ENCODE peak calls at places on chromosomes 1 and 21, in eight cellular contexts. One of them, this sample, is unnamed.

GRCh38 chr1:227728059-227728891 is 6.8 kb downstream of the JMJD4 start:
- DNase-seq in DMS153: peak; percentile 77
- DNase-seq in HEK293T: peak; percentile 90
- DNase-seq in mesendoderm: peak; percentile 83
- DNase-seq in immature natural killer cell: peak; percentile 26
- DNase-seq in left ventricle myocardium superior: peak; percentile 87
- DNase-seq in RWPE1: peak; percentile 95
- DNase-seq in nephron progenitor cell: peak; percentile 85
- DNase-seq in this sample: peak; percentile 34

GRCh38 chr1:84083321-84083720 is 60.8 kb upstream of the PRKACB start:
- DNase-seq in nephron progenitor cell: no peak
- DNase-seq in immature natural killer cell: no peak
- DNase-seq in mesendoderm: no peak
- DNase-seq in HEK293T: no peak
- DNase-seq in DMS153: no peak
- DNase-seq in left ventricle myocardium superior: no peak
- DNase-seq in RWPE1: no peak
- DNase-seq in this sample: no peak

GRCh38 chr21:45837936-45838335 is 143.6 kb upstream of the COL6A1 start:
- DNase-seq in HEK293T: no peak
- DNase-seq in RWPE1: no peak
- DNase-seq in mesendoderm: no peak
- DNase-seq in left ventricle myocardium superior: no peak
- DNase-seq in immature natural killer cell: no peak
- DNase-seq in DMS153: no peak
- DNase-seq in nephron progenitor cell: no peak
- DNase-seq in this sample: no peak

GRCh38 chr1:157878059-157878458 is 36.5 kb upstream of the CD5L start:
- DNase-seq in mesendoderm: peak; percentile 77
- DNase-seq in HEK293T: peak; percentile 46
- DNase-seq in nephron progenitor cell: no peak
- DNase-seq in DMS153: peak; percentile 37
- DNase-seq in RWPE1: peak; percentile 33
- DNase-seq in immature natural killer cell: no peak
- DNase-seq in left ventricle myocardium superior: no peak
- DNase-seq in this sample: no peak

GRCh38 chr1:1782399-1783221 is 4.3 kb upstream of the NADK start:
- DNase-seq in HEK293T: no peak
- DNase-seq in immature natural killer cell: peak; percentile 33
- DNase-seq in nephron progenitor cell: no peak
- DNase-seq in DMS153: peak; percentile 91
- DNase-seq in RWPE1: peak; percentile 64
- DNase-seq in left ventricle myocardium superior: peak; percentile 69
- DNase-seq in mesendoderm: peak; percentile 68
- DNase-seq in this sample: no peak

GRCh38 chr1:64962447-64962846 is 3.9 kb downstream of the JAK1 start:
- DNase-seq in RWPE1: no peak
- DNase-seq in left ventricle myocardium superior: no peak
- DNase-seq in mesendoderm: no peak
- DNase-seq in immature natural killer cell: peak; percentile 41
- DNase-seq in DMS153: no peak
- DNase-seq in HEK293T: no peak
- DNase-seq in nephron progenitor cell: no peak
- DNase-seq in this sample: no peak

GRCh38 chr1:180286417-180286816 is 56.4 kb downstream of the LHX4 start:
- DNase-seq in mesendoderm: no peak
- DNase-seq in left ventricle myocardium superior: no peak
- DNase-seq in HEK293T: no peak
- DNase-seq in DMS153: no peak
- DNase-seq in nephron progenitor cell: no peak
- DNase-seq in immature natural killer cell: no peak
- DNase-seq in RWPE1: no peak
- DNase-seq in this sample: no peak

GRCh38 chr1:9655127-9655723 is 3.7 kb downstream of the PIK3CD start:
- DNase-seq in RWPE1: no peak
- DNase-seq in immature natural killer cell: peak; percentile 66
- DNase-seq in mesendoderm: no peak
- DNase-seq in HEK293T: no peak
- DNase-seq in nephron progenitor cell: no peak
- DNase-seq in DMS153: no peak
- DNase-seq in left ventricle myocardium superior: no peak
- DNase-seq in this sample: no peak

GRCh38 chr1:36224537-36225297 is 474 bp downstream of the THRAP3 start:
- DNase-seq in immature natural killer cell: no peak
- DNase-seq in left ventricle myocardium superior: no peak
- DNase-seq in HEK293T: peak; percentile 78
- DNase-seq in DMS153: peak; percentile 78
- DNase-seq in mesendoderm: peak; percentile 95
- DNase-seq in nephron progenitor cell: peak; percentile 76
- DNase-seq in RWPE1: peak; percentile 91
- DNase-seq in this sample: peak; percentile 67

GRCh38 chr1:223248787-223249175 is 105.7 kb upstream of the TLR5 start:
- DNase-seq in HEK293T: no peak
- DNase-seq in mesendoderm: no peak
- DNase-seq in RWPE1: no peak
- DNase-seq in immature natural killer cell: peak; percentile 50
- DNase-seq in left ventricle myocardium superior: no peak
- DNase-seq in nephron progenitor cell: no peak
- DNase-seq in DMS153: no peak
- DNase-seq in this sample: no peak

GRCh38 chr1:102628008-102628736 is 480.1 kb downstream of the COL11A1 start:
- DNase-seq in immature natural killer cell: no peak
- DNase-seq in RWPE1: peak; percentile 4
- DNase-seq in HEK293T: no peak
- DNase-seq in mesendoderm: no peak
- DNase-seq in DMS153: peak; percentile 64
- DNase-seq in left ventricle myocardium superior: no peak
- DNase-seq in nephron progenitor cell: no peak
- DNase-seq in this sample: no peak

GRCh38 chr1:46017876-46018503 is 114.4 kb downstream of the PIK3R3 start:
- DNase-seq in nephron progenitor cell: no peak
- DNase-seq in mesendoderm: no peak
- DNase-seq in HEK293T: no peak
- DNase-seq in DMS153: no peak
- DNase-seq in left ventricle myocardium superior: no peak
- DNase-seq in RWPE1: no peak
- DNase-seq in immature natural killer cell: no peak
- DNase-seq in this sample: no peak

GRCh38 chr1:6613361-6614018 is at the start of gene PHF13:
- DNase-seq in nephron progenitor cell: peak; percentile 100
- DNase-seq in RWPE1: peak; percentile 99
- DNase-seq in mesendoderm: peak; percentile 99
- DNase-seq in left ventricle myocardium superior: peak; percentile 100
- DNase-seq in HEK293T: peak; percentile 97
- DNase-seq in DMS153: peak; percentile 98
- DNase-seq in immature natural killer cell: peak; percentile 99
- DNase-seq in this sample: peak; percentile 100

GRCh38 chr1:115229016-115229415 is 109.0 kb downstream of the NGF start:
- DNase-seq in nephron progenitor cell: no peak
- DNase-seq in mesendoderm: no peak
- DNase-seq in left ventricle myocardium superior: no peak
- DNase-seq in HEK293T: no peak
- DNase-seq in RWPE1: peak; percentile 31
- DNase-seq in immature natural killer cell: no peak
- DNase-seq in DMS153: peak; percentile 58
- DNase-seq in this sample: no peak

GRCh38 chr1:151518936-151519335 is 7.7 kb downstream of the CGN start:
- DNase-seq in DMS153: no peak
- DNase-seq in RWPE1: no peak
- DNase-seq in left ventricle myocardium superior: no peak
- DNase-seq in mesendoderm: no peak
- DNase-seq in immature natural killer cell: no peak
- DNase-seq in HEK293T: no peak
- DNase-seq in nephron progenitor cell: no peak
- DNase-seq in this sample: no peak

GRCh38 chr1:64493864-64494263 is 23.9 kb downstream of the CACHD1 start:
- DNase-seq in nephron progenitor cell: peak; percentile 41
- DNase-seq in left ventricle myocardium superior: no peak
- DNase-seq in mesendoderm: peak; percentile 96
- DNase-seq in HEK293T: no peak
- DNase-seq in RWPE1: no peak
- DNase-seq in DMS153: no peak
- DNase-seq in immature natural killer cell: no peak
- DNase-seq in this sample: no peak

GRCh38 chr1:157558119-157558518 is 5.8 kb upstream of the FCRL5 start:
- DNase-seq in RWPE1: no peak
- DNase-seq in left ventricle myocardium superior: no peak
- DNase-seq in mesendoderm: no peak
- DNase-seq in nephron progenitor cell: no peak
- DNase-seq in DMS153: no peak
- DNase-seq in immature natural killer cell: no peak
- DNase-seq in HEK293T: no peak
- DNase-seq in this sample: no peak

GRCh38 chr1:51369171-51369570 is 38.8 kb upstream of the TTC39A start:
- DNase-seq in immature natural killer cell: no peak
- DNase-seq in nephron progenitor cell: no peak
- DNase-seq in mesendoderm: no peak
- DNase-seq in HEK293T: no peak
- DNase-seq in left ventricle myocardium superior: no peak
- DNase-seq in RWPE1: no peak
- DNase-seq in DMS153: no peak
- DNase-seq in this sample: no peak

GRCh38 chr1:42876009-42876408 is 29.6 kb downstream of the ZNF691 start:
- DNase-seq in DMS153: no peak
- DNase-seq in left ventricle myocardium superior: no peak
- DNase-seq in HEK293T: no peak
- DNase-seq in nephron progenitor cell: no peak
- DNase-seq in immature natural killer cell: no peak
- DNase-seq in mesendoderm: no peak
- DNase-seq in RWPE1: no peak
- DNase-seq in this sample: no peak

GRCh38 chr21:28991861-28992525 is 684 bp downstream of the LTN1 start:
- DNase-seq in left ventricle myocardium superior: no peak
- DNase-seq in HEK293T: peak; percentile 30
- DNase-seq in DMS153: no peak
- DNase-seq in mesendoderm: peak; percentile 27
- DNase-seq in RWPE1: peak; percentile 10
- DNase-seq in immature natural killer cell: no peak
- DNase-seq in nephron progenitor cell: no peak
- DNase-seq in this sample: no peak

GRCh38 chr1:47919113-47919833 is 77.9 kb downstream of the TRABD2B start:
- DNase-seq in immature natural killer cell: no peak
- DNase-seq in DMS153: no peak
- DNase-seq in RWPE1: no peak
- DNase-seq in nephron progenitor cell: no peak
- DNase-seq in left ventricle myocardium superior: no peak
- DNase-seq in HEK293T: no peak
- DNase-seq in mesendoderm: no peak
- DNase-seq in this sample: no peak

GRCh38 chr1:32394141-32394889 is at the start of gene BSDC1:
- DNase-seq in DMS153: peak; percentile 100
- DNase-seq in HEK293T: peak; percentile 100
- DNase-seq in mesendoderm: peak; percentile 100
- DNase-seq in left ventricle myocardium superior: peak; percentile 97
- DNase-seq in RWPE1: peak; percentile 97
- DNase-seq in immature natural killer cell: peak; percentile 98
- DNase-seq in nephron progenitor cell: peak; percentile 99
- DNase-seq in this sample: peak; percentile 99

GRCh38 chr1:4626560-4627319 is 27.7 kb upstream of the AJAP1 start:
- DNase-seq in left ventricle myocardium superior: no peak
- DNase-seq in mesendoderm: no peak
- DNase-seq in immature natural killer cell: no peak
- DNase-seq in nephron progenitor cell: no peak
- DNase-seq in DMS153: no peak
- DNase-seq in HEK293T: no peak
- DNase-seq in RWPE1: no peak
- DNase-seq in this sample: no peak

GRCh38 chr1:10173582-10173981 is 36.8 kb upstream of the KIF1B start:
- DNase-seq in RWPE1: no peak
- DNase-seq in DMS153: no peak
- DNase-seq in nephron progenitor cell: no peak
- DNase-seq in mesendoderm: no peak
- DNase-seq in immature natural killer cell: no peak
- DNase-seq in left ventricle myocardium superior: no peak
- DNase-seq in HEK293T: no peak
- DNase-seq in this sample: no peak

GRCh38 chr1:226939439-226940028 is 560 bp upstream of the COQ8A start:
- DNase-seq in left ventricle myocardium superior: peak; percentile 83
- DNase-seq in immature natural killer cell: no peak
- DNase-seq in RWPE1: peak; percentile 57
- DNase-seq in HEK293T: peak; percentile 63
- DNase-seq in DMS153: peak; percentile 87
- DNase-seq in nephron progenitor cell: no peak
- DNase-seq in mesendoderm: no peak
- DNase-seq in this sample: no peak

GRCh38 chr21:18041012-18041411 is 203.6 kb upstream of the CHODL start:
- DNase-seq in mesendoderm: peak; percentile 79
- DNase-seq in immature natural killer cell: peak; percentile 9
- DNase-seq in HEK293T: peak; percentile 38
- DNase-seq in left ventricle myocardium superior: no peak
- DNase-seq in RWPE1: no peak
- DNase-seq in nephron progenitor cell: peak; percentile 7
- DNase-seq in DMS153: no peak
- DNase-seq in this sample: no peak

GRCh38 chr1:61332196-61332753 is 249.9 kb downstream of the NFIA start:
- DNase-seq in immature natural killer cell: no peak
- DNase-seq in HEK293T: no peak
- DNase-seq in RWPE1: no peak
- DNase-seq in left ventricle myocardium superior: no peak
- DNase-seq in mesendoderm: no peak
- DNase-seq in DMS153: no peak
- DNase-seq in nephron progenitor cell: no peak
- DNase-seq in this sample: no peak

GRCh38 chr1:243819438-243819839 is 30.6 kb downstream of the AKT3 start:
- DNase-seq in DMS153: no peak
- DNase-seq in RWPE1: no peak
- DNase-seq in mesendoderm: peak; percentile 87
- DNase-seq in left ventricle myocardium superior: no peak
- DNase-seq in immature natural killer cell: no peak
- DNase-seq in HEK293T: no peak
- DNase-seq in nephron progenitor cell: peak; percentile 5
- DNase-seq in this sample: no peak

GRCh38 chr1:164753521-164754077 is 194.6 kb downstream of the PBX1 start:
- DNase-seq in HEK293T: no peak
- DNase-seq in immature natural killer cell: no peak
- DNase-seq in RWPE1: no peak
- DNase-seq in mesendoderm: no peak
- DNase-seq in nephron progenitor cell: no peak
- DNase-seq in left ventricle myocardium superior: no peak
- DNase-seq in DMS153: no peak
- DNase-seq in this sample: no peak

GRCh38 chr1:35001743-35002142 is 16.6 kb upstream of the TMEM35B start:
- DNase-seq in DMS153: no peak
- DNase-seq in immature natural killer cell: no peak
- DNase-seq in nephron progenitor cell: no peak
- DNase-seq in HEK293T: no peak
- DNase-seq in RWPE1: no peak
- DNase-seq in mesendoderm: no peak
- DNase-seq in left ventricle myocardium superior: no peak
- DNase-seq in this sample: no peak

GRCh38 chr1:111833334-111833733 is 77.6 kb downstream of the DDX20 start:
- DNase-seq in mesendoderm: peak; percentile 32
- DNase-seq in RWPE1: peak; percentile 17
- DNase-seq in immature natural killer cell: no peak
- DNase-seq in nephron progenitor cell: peak; percentile 52
- DNase-seq in DMS153: no peak
- DNase-seq in left ventricle myocardium superior: no peak
- DNase-seq in HEK293T: no peak
- DNase-seq in this sample: no peak

GRCh38 chr1:151504759-151505158 is 6.4 kb upstream of the CGN start:
- DNase-seq in left ventricle myocardium superior: no peak
- DNase-seq in mesendoderm: no peak
- DNase-seq in nephron progenitor cell: no peak
- DNase-seq in HEK293T: no peak
- DNase-seq in immature natural killer cell: no peak
- DNase-seq in DMS153: no peak
- DNase-seq in RWPE1: no peak
- DNase-seq in this sample: no peak

GRCh38 chr1:2133879-2134215 is 60.7 kb downstream of the FAAP20 start:
- DNase-seq in HEK293T: no peak
- DNase-seq in DMS153: no peak
- DNase-seq in immature natural killer cell: no peak
- DNase-seq in RWPE1: no peak
- DNase-seq in left ventricle myocardium superior: peak; percentile 47
- DNase-seq in mesendoderm: no peak
- DNase-seq in nephron progenitor cell: no peak
- DNase-seq in this sample: no peak

GRCh38 chr1:110233861-110234260 is 23.7 kb downstream of the KCNC4 start:
- DNase-seq in nephron progenitor cell: no peak
- DNase-seq in RWPE1: no peak
- DNase-seq in DMS153: no peak
- DNase-seq in mesendoderm: no peak
- DNase-seq in immature natural killer cell: no peak
- DNase-seq in HEK293T: no peak
- DNase-seq in left ventricle myocardium superior: no peak
- DNase-seq in this sample: no peak

This sample was measured in neural crest cell.